ENCODE peak calls at places on chromosomes 6 and 20, in ten cellular contexts. R, F, N, V, D, W, B, T, Y and U are unnamed samples.

GRCh38 chr6:27668442-27669275 is 195.8 kb upstream of the ZNF184 start:
- DNase-seq in R (peak), F (no peak), N (no peak), V (no peak), D (no peak), W (peak), B (no peak), T (no peak), Y (no peak), U (peak)

GRCh38 chr6:151813858-151814257 is 6.4 kb downstream of the ESR1 start:
- DNase-seq in R (no peak), F (no peak), N (no peak), V (no peak), D (no peak), W (no peak), B (no peak), T (no peak), Y (no peak), U (no peak)

GRCh38 chr6:37130704-37131103 is 39.2 kb upstream of the PIM1 start:
- DNase-seq in R (peak), F (no peak), N (no peak), V (no peak), D (no peak), W (no peak), B (no peak), T (no peak), Y (no peak), U (no peak)

GRCh38 chr6:168247456-168248147 is 72.0 kb downstream of the DACT2 start:
- DNase-seq in R (peak), F (no peak), N (no peak), V (no peak), D (no peak), W (peak), B (no peak), T (no peak), Y (no peak), U (no peak)

GRCh38 chr6:35739645-35740517 is 3.0 kb downstream of the ARMC12 start:
- DNase-seq in R (no peak), F (no peak), N (no peak), V (no peak), D (no peak), W (no peak), B (no peak), T (no peak), Y (no peak), U (no peak)

GRCh38 chr6:164014716-164015484 is 600.4 kb downstream of the QKI start:
- DNase-seq in R (no peak), F (no peak), N (no peak), V (no peak), D (no peak), W (no peak), B (peak), T (no peak), Y (no peak), U (no peak)

GRCh38 chr6:148874698-148875293 is 128.0 kb downstream of the UST start:
- DNase-seq in R (no peak), F (no peak), N (no peak), V (no peak), D (no peak), W (peak), B (peak), T (peak), Y (no peak), U (no peak)

GRCh38 chr6:1670711-1671462 is 61.2 kb downstream of the FOXC1 start:
- DNase-seq in R (no peak), F (no peak), N (no peak), V (no peak), D (no peak), W (no peak), B (no peak), T (no peak), Y (no peak), U (no peak)

GRCh38 chr6:51932956-51933355 is 154.5 kb downstream of the PKHD1 start:
- DNase-seq in R (no peak), F (no peak), N (no peak), V (no peak), D (no peak), W (no peak), B (no peak), T (no peak), Y (no peak), U (no peak)

GRCh38 chr6:118665011-118665410 is 13.6 kb upstream of the CEP85L start:
- DNase-seq in R (no peak), F (no peak), N (no peak), V (no peak), D (no peak), W (no peak), B (no peak), T (no peak), Y (no peak), U (no peak)

GRCh38 chr6:33683051-33683571 is 28.4 kb downstream of the UQCC2 start:
- DNase-seq in R (no peak), F (no peak), N (peak), V (no peak), D (no peak), W (no peak), B (no peak), T (no peak), Y (no peak), U (peak)

GRCh38 chr20:62837091-62837490 is 20.2 kb downstream of the COL9A3 start:
- DNase-seq in R (no peak), F (no peak), N (no peak), V (no peak), D (no peak), W (no peak), B (no peak), T (no peak), Y (no peak), U (no peak)

GRCh38 chr6:73085362-73085975 is 139.8 kb downstream of the KHDC1L start:
- DNase-seq in R (no peak), F (no peak), N (no peak), V (no peak), D (no peak), W (no peak), B (no peak), T (no peak), Y (no peak), U (no peak)

GRCh38 chr6:106446287-106446885 is 85.9 kb downstream of the CRYBG1 start:
- DNase-seq in R (no peak), F (no peak), N (no peak), V (no peak), D (no peak), W (no peak), B (no peak), T (no peak), Y (no peak), U (no peak)

GRCh38 chr20:57938158-57939108 is 228.6 kb upstream of the PMEPA1 start:
- DNase-seq in R (no peak), F (no peak), N (no peak), V (no peak), D (no peak), W (no peak), B (peak), T (no peak), Y (no peak), U (no peak)

GRCh38 chr6:31794866-31795615 is 511 bp downstream of the VARS1 start:
- DNase-seq in R (no peak), F (no peak), N (no peak), V (no peak), D (no peak), W (no peak), B (no peak), T (no peak), Y (no peak), U (no peak)

GRCh38 chr20:56986931-56987720 is 279.3 kb downstream of the BMP7 start:
- DNase-seq in R (no peak), F (no peak), N (no peak), V (no peak), D (no peak), W (no peak), B (no peak), T (no peak), Y (no peak), U (no peak)

GRCh38 chr6:6825986-6826901 is 237.7 kb downstream of the LY86 start:
- DNase-seq in R (peak), F (peak), N (no peak), V (no peak), D (no peak), W (no peak), B (peak), T (peak), Y (peak), U (no peak)

GRCh38 chr20:36469973-36470372 is 71.3 kb upstream of the MYL9 start:
- DNase-seq in R (no peak), F (no peak), N (no peak), V (no peak), D (no peak), W (no peak), B (no peak), T (no peak), Y (no peak), U (no peak)

GRCh38 chr20:38128691-38129090 is 36.4 kb downstream of the TGM2 start:
- DNase-seq in R (no peak), F (peak), N (no peak), V (no peak), D (no peak), W (no peak), B (no peak), T (no peak), Y (no peak), U (no peak)

GRCh38 chr6:72863106-72863505 is 241.2 kb downstream of the KCNQ5 start:
- DNase-seq in R (no peak), F (no peak), N (no peak), V (no peak), D (no peak), W (no peak), B (no peak), T (no peak), Y (no peak), U (no peak)

GRCh38 chr20:63167918-63168520 is 47.9 kb downstream of the YTHDF1 start:
- DNase-seq in R (no peak), F (no peak), N (no peak), V (no peak), D (no peak), W (no peak), B (no peak), T (no peak), Y (no peak), U (no peak)

GRCh38 chr20:34849778-34850177 is 22.9 kb downstream of the GGT7 start:
- DNase-seq in R (no peak), F (no peak), N (no peak), V (no peak), D (no peak), W (no peak), B (no peak), T (no peak), Y (no peak), U (no peak)

GRCh38 chr20:10735195-10735949 is 61.6 kb upstream of the JAG1 start:
- DNase-seq in R (no peak), F (no peak), N (no peak), V (no peak), D (no peak), W (no peak), B (no peak), T (no peak), Y (no peak), U (no peak)

GRCh38 chr20:63700199-63701050 is 4.0 kb downstream of the TNFRSF6B start:
- DNase-seq in R (no peak), F (peak), N (no peak), V (no peak), D (no peak), W (no peak), B (peak), T (no peak), Y (no peak), U (no peak)

GRCh38 chr20:29300579-29301551 is 1956.6 kb upstream of the DEFB115 start:
- DNase-seq in R (no peak), F (peak), N (no peak), V (no peak), D (no peak), W (no peak), B (no peak), T (no peak), Y (no peak), U (no peak)

GRCh38 chr6:113776998-113777397 is 80.1 kb upstream of the MARCKS start:
- DNase-seq in R (no peak), F (no peak), N (no peak), V (no peak), D (peak), W (no peak), B (no peak), T (no peak), Y (no peak), U (no peak)

GRCh38 chr20:37932074-37932473 is 29.1 kb downstream of the VSTM2L start:
- DNase-seq in R (no peak), F (no peak), N (no peak), V (no peak), D (no peak), W (no peak), B (no peak), T (no peak), Y (no peak), U (no peak)

GRCh38 chr20:50420380-50420779 is 89.8 kb upstream of the PTPN1 start:
- DNase-seq in R (no peak), F (no peak), N (no peak), V (no peak), D (no peak), W (no peak), B (no peak), T (no peak), Y (no peak), U (no peak)

GRCh38 chr6:21103626-21104224 is 489.8 kb upstream of the SOX4 start:
- DNase-seq in R (no peak), F (no peak), N (no peak), V (no peak), D (no peak), W (no peak), B (no peak), T (no peak), Y (no peak), U (no peak)

GRCh38 chr6:132174919-132175318 is 223.7 kb upstream of the CCN2 start:
- DNase-seq in R (no peak), F (no peak), N (no peak), V (no peak), D (no peak), W (no peak), B (no peak), T (no peak), Y (no peak), U (no peak)